ENCODE peak calls at places on chromosomes 6 and 20, in six cellular contexts. One of them, this sample, is unnamed. For H3K4me1, the result is how much of the 10 kb centered on the place peaks cover.

GRCh38 chr6:57303931-57304681 is 13.3 kb upstream of the PRIM2 start:
- DNase-seq in GM23338: no peak
- DNase-seq in astrocyte: peak
- DNase-seq in mucosa of descending colon: no peak
- DNase-seq in endothelial cell of umbilical vein: no peak
- DNase-seq in PC-3: no peak
- DNase-seq in this sample: no peak

GRCh38 chr6:13920584-13920983 is 4.2 kb upstream of the RNF182 start:
- DNase-seq in GM23338: no peak
- DNase-seq in mucosa of descending colon: no peak
- DNase-seq in endothelial cell of umbilical vein: no peak
- DNase-seq in PC-3: no peak
- DNase-seq in astrocyte: no peak
- DNase-seq in this sample: no peak

GRCh38 chr6:112717401-112717800 is 370.3 kb downstream of the RFPL4B start:
- DNase-seq in PC-3: no peak
- DNase-seq in astrocyte: peak
- DNase-seq in endothelial cell of umbilical vein: no peak
- DNase-seq in mucosa of descending colon: no peak
- DNase-seq in GM23338: no peak
- DNase-seq in this sample: no peak

GRCh38 chr6:158758941-158759479 is 60.2 kb downstream of the EZR start:
- DNase-seq in GM23338: no peak
- DNase-seq in astrocyte: no peak
- DNase-seq in PC-3: no peak
- DNase-seq in endothelial cell of umbilical vein: no peak
- DNase-seq in mucosa of descending colon: no peak
- DNase-seq in this sample: no peak

GRCh38 chr6:24537082-24537699 is 42.4 kb downstream of the ALDH5A1 start:
- DNase-seq in GM23338: no peak
- DNase-seq in mucosa of descending colon: no peak
- DNase-seq in endothelial cell of umbilical vein: no peak
- DNase-seq in PC-3: peak
- DNase-seq in astrocyte: peak
- DNase-seq in this sample: no peak

GRCh38 chr6:17394192-17394611 is 807 bp downstream of the CAP2 start:
- DNase-seq in GM23338: peak
- DNase-seq in endothelial cell of umbilical vein: peak
- DNase-seq in PC-3: peak
- DNase-seq in mucosa of descending colon: peak
- DNase-seq in astrocyte: peak
- DNase-seq in this sample: peak

GRCh38 chr6:107244742-107245470 is 129.6 kb upstream of the BEND3 start:
- DNase-seq in astrocyte: no peak
- DNase-seq in endothelial cell of umbilical vein: no peak
- DNase-seq in GM23338: no peak
- DNase-seq in PC-3: no peak
- DNase-seq in mucosa of descending colon: no peak
- DNase-seq in this sample: no peak

GRCh38 chr6:91276315-91276714 is 689.4 kb upstream of the MAP3K7 start:
- DNase-seq in endothelial cell of umbilical vein: no peak
- DNase-seq in GM23338: peak
- DNase-seq in PC-3: peak
- DNase-seq in astrocyte: peak
- DNase-seq in mucosa of descending colon: no peak
- DNase-seq in this sample: no peak

GRCh38 chr6:39495023-39495422 is 172.5 kb upstream of the KCNK16 start:
- DNase-seq in mucosa of descending colon: no peak
- DNase-seq in GM23338: peak
- DNase-seq in endothelial cell of umbilical vein: no peak
- DNase-seq in PC-3: no peak
- DNase-seq in astrocyte: no peak
- DNase-seq in this sample: no peak

GRCh38 chr20:47758517-47759450 is 26.5 kb downstream of the SULF2 start:
- DNase-seq in endothelial cell of umbilical vein: no peak
- DNase-seq in GM23338: no peak
- DNase-seq in mucosa of descending colon: no peak
- DNase-seq in astrocyte: no peak
- DNase-seq in PC-3: no peak
- DNase-seq in this sample: no peak

GRCh38 chr6:154995241-154996162 is at the start of gene TIAM2:
- DNase-seq in endothelial cell of umbilical vein: no peak
- DNase-seq in astrocyte: no peak
- DNase-seq in GM23338: peak
- DNase-seq in mucosa of descending colon: peak
- DNase-seq in PC-3: no peak
- DNase-seq in this sample: no peak

GRCh38 chr6:150297327-150298028 is 71.3 kb upstream of the IYD start:
- DNase-seq in mucosa of descending colon: peak
- DNase-seq in GM23338: no peak
- DNase-seq in astrocyte: peak
- DNase-seq in PC-3: peak
- DNase-seq in endothelial cell of umbilical vein: no peak
- DNase-seq in this sample: no peak

GRCh38 chr20:56710125-56710524 is 81.0 kb downstream of the TFAP2C start:
- DNase-seq in PC-3: no peak
- DNase-seq in mucosa of descending colon: no peak
- DNase-seq in endothelial cell of umbilical vein: no peak
- DNase-seq in GM23338: no peak
- DNase-seq in astrocyte: no peak
- DNase-seq in this sample: no peak

GRCh38 chr6:159617444-159617843 is 75.6 kb downstream of the SOD2 start:
- DNase-seq in PC-3: no peak
- DNase-seq in GM23338: no peak
- DNase-seq in astrocyte: no peak
- DNase-seq in mucosa of descending colon: no peak
- DNase-seq in endothelial cell of umbilical vein: no peak
- DNase-seq in this sample: no peak

GRCh38 chr20:58621906-58622548 is 29.1 kb upstream of the STX16 start:
- DNase-seq in GM23338: peak
- DNase-seq in endothelial cell of umbilical vein: no peak
- DNase-seq in astrocyte: no peak
- DNase-seq in PC-3: no peak
- DNase-seq in mucosa of descending colon: no peak
- DNase-seq in this sample: no peak

GRCh38 chr6:106446287-106446885 is 85.9 kb downstream of the CRYBG1 start:
- DNase-seq in PC-3: peak
- DNase-seq in mucosa of descending colon: no peak
- DNase-seq in astrocyte: no peak
- DNase-seq in endothelial cell of umbilical vein: peak
- DNase-seq in GM23338: peak
- DNase-seq in this sample: no peak

GRCh38 chr6:144581807-144582537 is 296.8 kb downstream of the UTRN start:
- DNase-seq in PC-3: peak
- DNase-seq in endothelial cell of umbilical vein: peak
- DNase-seq in astrocyte: no peak
- DNase-seq in mucosa of descending colon: peak
- DNase-seq in GM23338: peak
- DNase-seq in this sample: no peak

GRCh38 chr6:36594029-36594815 is at the start of gene SRSF3:
- DNase-seq in mucosa of descending colon: peak
- DNase-seq in astrocyte: peak
- DNase-seq in PC-3: peak
- DNase-seq in GM23338: peak
- DNase-seq in endothelial cell of umbilical vein: peak
- DNase-seq in this sample: peak

GRCh38 chr6:159252955-159253508 is 83.8 kb downstream of the FNDC1 start:
- DNase-seq in endothelial cell of umbilical vein: no peak
- DNase-seq in mucosa of descending colon: peak
- DNase-seq in astrocyte: peak
- DNase-seq in GM23338: peak
- DNase-seq in PC-3: peak
- DNase-seq in this sample: no peak

GRCh38 chr20:40579701-40580100 is 109.3 kb downstream of the MAFB start:
- DNase-seq in astrocyte: no peak
- DNase-seq in endothelial cell of umbilical vein: no peak
- DNase-seq in GM23338: no peak
- DNase-seq in PC-3: no peak
- DNase-seq in mucosa of descending colon: no peak
- DNase-seq in this sample: no peak

GRCh38 chr20:38082894-38083293 is 49.3 kb downstream of the RPRD1B start:
- DNase-seq in mucosa of descending colon: no peak
- DNase-seq in GM23338: no peak
- DNase-seq in PC-3: no peak
- DNase-seq in astrocyte: no peak
- DNase-seq in endothelial cell of umbilical vein: no peak
- DNase-seq in this sample: no peak

GRCh38 chr6:138492113-138492512 is 7.2 kb downstream of the NHSL1 start:
- DNase-seq in astrocyte: no peak
- DNase-seq in endothelial cell of umbilical vein: no peak
- DNase-seq in GM23338: no peak
- DNase-seq in mucosa of descending colon: no peak
- DNase-seq in PC-3: no peak
- DNase-seq in this sample: no peak

GRCh38 chr20:9035129-9035528 is 33.8 kb upstream of the PLCB4 start:
- DNase-seq in PC-3: peak
- DNase-seq in mucosa of descending colon: no peak
- DNase-seq in astrocyte: peak
- DNase-seq in endothelial cell of umbilical vein: no peak
- DNase-seq in GM23338: no peak
- DNase-seq in this sample: no peak

GRCh38 chr6:54864272-54864671 is 17.7 kb downstream of the FAM83B start:
- DNase-seq in astrocyte: no peak
- DNase-seq in mucosa of descending colon: no peak
- DNase-seq in GM23338: no peak
- DNase-seq in endothelial cell of umbilical vein: no peak
- DNase-seq in PC-3: no peak
- DNase-seq in this sample: no peak

GRCh38 chr6:54861846-54862616 is 15.5 kb downstream of the FAM83B start:
- DNase-seq in GM23338: no peak
- DNase-seq in astrocyte: no peak
- DNase-seq in endothelial cell of umbilical vein: no peak
- DNase-seq in PC-3: no peak
- DNase-seq in mucosa of descending colon: no peak
- DNase-seq in this sample: no peak

GRCh38 chr6:54856137-54856536 is 9.6 kb downstream of the FAM83B start:
- DNase-seq in astrocyte: no peak
- DNase-seq in GM23338: peak
- DNase-seq in mucosa of descending colon: peak
- DNase-seq in PC-3: no peak
- DNase-seq in endothelial cell of umbilical vein: no peak
- DNase-seq in this sample: no peak

GRCh38 chr6:54860739-54861138 is 14.2 kb downstream of the FAM83B start:
- DNase-seq in endothelial cell of umbilical vein: no peak
- DNase-seq in PC-3: peak
- DNase-seq in GM23338: no peak
- DNase-seq in mucosa of descending colon: no peak
- DNase-seq in astrocyte: peak
- DNase-seq in this sample: no peak

GRCh38 chr6:54860132-54860531 is 13.6 kb downstream of the FAM83B start:
- DNase-seq in endothelial cell of umbilical vein: no peak
- DNase-seq in astrocyte: no peak
- DNase-seq in mucosa of descending colon: no peak
- DNase-seq in PC-3: no peak
- DNase-seq in GM23338: peak
- DNase-seq in this sample: no peak
- H3K4me1 ChIP-seq in endothelial cell of umbilical vein: under half
- H3K4me1 ChIP-seq in astrocyte: under half
- H3K4me1 ChIP-seq in mucosa of descending colon: under half
- H3K4me1 ChIP-seq in PC-3: under half
- H3K4me1 ChIP-seq in GM23338: under half
- H3K4me1 ChIP-seq in this sample: under half

GRCh38 chr20:51542894-51543788 is 622 bp upstream of the NFATC2 start:
- DNase-seq in GM23338: no peak
- DNase-seq in endothelial cell of umbilical vein: no peak
- DNase-seq in astrocyte: no peak
- DNase-seq in PC-3: no peak
- DNase-seq in mucosa of descending colon: no peak
- DNase-seq in this sample: peak

GRCh38 chr20:51542033-51542893 is at the start of gene NFATC2:
- DNase-seq in PC-3: peak
- DNase-seq in astrocyte: no peak
- DNase-seq in endothelial cell of umbilical vein: peak
- DNase-seq in mucosa of descending colon: peak
- DNase-seq in GM23338: peak
- DNase-seq in this sample: peak

GRCh38 chr20:51536116-51537069 is 6.1 kb downstream of the NFATC2 start:
- DNase-seq in astrocyte: no peak
- DNase-seq in mucosa of descending colon: no peak
- DNase-seq in endothelial cell of umbilical vein: no peak
- DNase-seq in GM23338: no peak
- DNase-seq in PC-3: no peak
- DNase-seq in this sample: no peak

GRCh38 chr20:51541189-51542032 is 1.1 kb downstream of the NFATC2 start:
- DNase-seq in endothelial cell of umbilical vein: peak
- DNase-seq in astrocyte: peak
- DNase-seq in PC-3: no peak
- DNase-seq in mucosa of descending colon: peak
- DNase-seq in GM23338: peak
- DNase-seq in this sample: peak

GRCh38 chr20:51540585-51540984 is 1.9 kb downstream of the NFATC2 start:
- DNase-seq in endothelial cell of umbilical vein: no peak
- DNase-seq in astrocyte: no peak
- DNase-seq in mucosa of descending colon: no peak
- DNase-seq in GM23338: no peak
- DNase-seq in PC-3: no peak
- DNase-seq in this sample: no peak
- H3K4me1 ChIP-seq in endothelial cell of umbilical vein: under half
- H3K4me1 ChIP-seq in astrocyte: under half
- H3K4me1 ChIP-seq in mucosa of descending colon: under half
- H3K4me1 ChIP-seq in GM23338: under half
- H3K4me1 ChIP-seq in PC-3: under half
- H3K4me1 ChIP-seq in this sample: under half

DNA sequence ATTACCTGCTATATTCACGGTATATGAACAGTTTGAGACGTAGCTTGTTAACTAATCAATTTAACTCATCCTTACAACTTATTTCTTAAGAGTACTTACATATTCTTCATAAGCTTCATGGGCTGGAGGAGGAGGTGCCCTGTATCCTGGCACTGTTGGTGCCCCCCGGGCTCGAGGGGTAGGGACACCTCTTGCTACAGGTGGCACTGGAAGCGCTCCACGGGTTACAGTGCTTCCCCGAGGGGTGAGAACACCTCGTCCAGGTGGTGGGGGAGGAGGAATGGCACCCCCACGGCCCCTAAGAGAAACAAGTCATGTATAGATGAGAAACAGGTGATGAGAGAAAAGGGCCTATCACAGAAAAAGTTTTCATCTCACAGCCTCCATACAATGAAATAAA is 391.5 kb downstream of the KHDRBS2 start:
- DNase-seq in astrocyte: no peak
- DNase-seq in endothelial cell of umbilical vein: no peak
- DNase-seq in PC-3: no peak
- DNase-seq in mucosa of descending colon: no peak
- DNase-seq in GM23338: no peak
- DNase-seq in this sample: peak
- H3K4me1 ChIP-seq in astrocyte: under half
- H3K4me1 ChIP-seq in endothelial cell of umbilical vein: under half
- H3K4me1 ChIP-seq in PC-3: under half
- H3K4me1 ChIP-seq in mucosa of descending colon: under half
- H3K4me1 ChIP-seq in GM23338: under half
- H3K4me1 ChIP-seq in this sample: under half

DNA sequence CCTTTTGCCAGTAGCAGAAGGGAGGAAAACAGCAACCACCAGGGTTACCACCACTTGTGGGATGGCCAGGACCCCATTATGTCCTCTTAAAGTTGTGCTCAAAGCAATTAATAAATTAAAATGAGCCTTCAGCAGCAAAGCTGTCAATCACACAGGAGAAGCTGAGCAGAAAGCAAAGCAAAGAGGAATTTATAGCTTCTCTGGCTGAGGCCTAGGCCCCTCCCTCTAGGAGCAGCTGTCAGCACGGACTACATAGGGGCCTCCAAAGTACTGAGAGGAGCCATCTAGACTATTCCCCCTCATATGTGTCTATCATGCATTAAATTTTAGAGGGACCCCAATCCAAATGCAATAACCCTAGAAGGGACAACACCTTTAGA is 6.4 kb downstream of the CCND3 start:
- DNase-seq in GM23338: no peak
- DNase-seq in mucosa of descending colon: no peak
- DNase-seq in PC-3: no peak
- DNase-seq in endothelial cell of umbilical vein: no peak
- DNase-seq in astrocyte: no peak
- DNase-seq in this sample: no peak
- H3K4me1 ChIP-seq in GM23338: under half
- H3K4me1 ChIP-seq in mucosa of descending colon: under half
- H3K4me1 ChIP-seq in PC-3: under half
- H3K4me1 ChIP-seq in endothelial cell of umbilical vein: under half
- H3K4me1 ChIP-seq in astrocyte: under half
- H3K4me1 ChIP-seq in this sample: under half

This sample was measured in right lobe of liver.